ENCODE peak calls at places on chromosomes 4 and X, in six cellular contexts. H is colonic mucosa, K is stomach, W is keratinocyte, N is fibroblast of mammary gland, E is astrocyte of the spinal cord. M is an unnamed sample.

GRCh38 chr4:1516261-1516660 is 110.0 kb upstream of the NKX1-1 start:
- DNase-seq in K (no peak), E (no peak), W (no peak), N (no peak), H (no peak), M (no peak)

GRCh38 chr4:142402925-142403324 is 443.2 kb downstream of the INPP4B start:
- DNase-seq in E (no peak), W (no peak), H (no peak), N (peak; percentile 55), K (no peak), M (peak; percentile 30)

GRCh38 chrX:109839694-109840358 is 106.8 kb upstream of the ACSL4 start:
- DNase-seq in H (no peak), N (peak; percentile 63), K (no peak), E (peak; percentile 38), W (no peak), M (no peak)

GRCh38 chr4:79917246-79917645 is 155.8 kb downstream of the ANTXR2 start:
- DNase-seq in N (peak; percentile 62), E (peak; percentile 41), W (no peak), H (peak; percentile 43), K (peak; percentile 31), M (peak; percentile 28)

GRCh38 chr4:181830404-181831035 is 412.7 kb upstream of the TENM3 start:
- DNase-seq in N (no peak), W (no peak), H (no peak), K (no peak), E (no peak), M (no peak)

GRCh38 chrX:87517571-87518141 is at the start of gene KLHL4:
- DNase-seq in W (peak; percentile 13), K (no peak), N (peak; percentile 88), E (peak; percentile 96), H (no peak), M (no peak)

GRCh38 chr4:10096201-10096975 is 20.2 kb downstream of the WDR1 start:
- DNase-seq in W (peak; percentile 81), E (peak; percentile 96), H (peak; percentile 60), N (peak; percentile 94), K (peak; percentile 63), M (peak; percentile 93)

GRCh38 chrX:2370436-2370835 is 130.3 kb downstream of the DHRSX start:
- DNase-seq in K (no peak), H (no peak), E (peak; percentile 35), W (no peak), N (no peak), M (peak; percentile 11)

GRCh38 chr4:140020457-140021361 is 133.3 kb downstream of the MAML3 start:
- DNase-seq in W (no peak), N (no peak), K (no peak), E (no peak), H (no peak), M (no peak)

GRCh38 chrX:11446951-11447350 is 153.7 kb downstream of the AMELX start:
- DNase-seq in N (peak; percentile 78), W (no peak), H (no peak), E (no peak), K (no peak), M (no peak)

GRCh38 chr4:61380865-61381264 is 180.7 kb downstream of the ADGRL3 start:
- DNase-seq in N (no peak), W (no peak), H (no peak), K (no peak), E (no peak), M (no peak)

GRCh38 chr4:1375051-1375721 is 28.2 kb downstream of the UVSSA start:
- DNase-seq in H (no peak), E (no peak), N (no peak), W (no peak), K (no peak), M (no peak)

GRCh38 chr4:31917334-31917733 is 1197.2 kb downstream of the PCDH7 start:
- DNase-seq in E (no peak), K (no peak), H (no peak), N (no peak), W (no peak), M (no peak)

GRCh38 chrX:47158131-47158530 is 13.1 kb downstream of the RBM10 start:
- DNase-seq in K (peak; percentile 8), W (no peak), N (no peak), E (no peak), H (no peak), M (no peak)

GRCh38 chr4:91837608-91838029 is 466.1 kb upstream of the GRID2 start:
- DNase-seq in E (peak; percentile 53), N (no peak), K (no peak), W (no peak), H (no peak), M (no peak)

GRCh38 chr4:21790437-21791029 is 158.0 kb downstream of the KCNIP4 start:
- DNase-seq in N (peak; percentile 64), E (peak; percentile 68), W (no peak), K (no peak), H (no peak), M (peak; percentile 46)

GRCh38 chr4:102535398-102536082 is 34.4 kb downstream of the NFKB1 start:
- DNase-seq in K (no peak), H (no peak), W (peak; percentile 26), N (peak; percentile 84), E (peak; percentile 83), M (peak; percentile 71)

GRCh38 chrX:105313596-105313995 is 93.1 kb upstream of the TEX13A start:
- DNase-seq in K (no peak), W (no peak), E (no peak), N (no peak), H (no peak), M (no peak)

GRCh38 chr4:67371563-67371962 is 173.7 kb downstream of the CENPC start:
- DNase-seq in W (no peak), K (no peak), E (no peak), H (no peak), N (no peak), M (no peak)

GRCh38 chr4:140103676-140104075 is 50.3 kb downstream of the MAML3 start:
- DNase-seq in E (peak; percentile 80), K (no peak), W (no peak), H (no peak), N (peak; percentile 65), M (no peak)

GRCh38 chr4:150297861-150298474 is 219.7 kb downstream of the DCLK2 start:
- DNase-seq in W (no peak), N (peak; percentile 80), K (no peak), H (peak; percentile 53), E (peak; percentile 79), M (peak; percentile 56)

GRCh38 chrX:43664708-43665107 is 8.6 kb downstream of the MAOA start:
- DNase-seq in W (no peak), K (no peak), N (no peak), E (no peak), H (no peak), M (no peak)

GRCh38 chrX:47091149-47091775 is 13.0 kb downstream of the RGN start:
- DNase-seq in N (peak; percentile 16), E (peak; percentile 14), K (no peak), H (no peak), W (no peak), M (peak; percentile 0)

GRCh38 chrX:19705196-19705769 is 182.1 kb downstream of the SH3KBP1 start:
- DNase-seq in E (peak; percentile 46), W (no peak), H (no peak), N (peak; percentile 50), K (no peak), M (peak; percentile 51)
- TF ChIP-seq CTCF in E (no peak), W (no peak), H (no peak), N (no peak), K (no peak), M (peak; percentile 59)

GRCh38 chr4:4677825-4678522 is 136.1 kb upstream of the STX18 start:
- DNase-seq in H (no peak), W (no peak), E (peak; percentile 63), N (peak; percentile 80), K (no peak), M (peak; percentile 35)
- TF ChIP-seq CTCF in H (peak; percentile 14), W (peak; percentile 17), E (peak; percentile 79), N (peak; percentile 97), K (no peak), M (peak; percentile 87)

DNA sequence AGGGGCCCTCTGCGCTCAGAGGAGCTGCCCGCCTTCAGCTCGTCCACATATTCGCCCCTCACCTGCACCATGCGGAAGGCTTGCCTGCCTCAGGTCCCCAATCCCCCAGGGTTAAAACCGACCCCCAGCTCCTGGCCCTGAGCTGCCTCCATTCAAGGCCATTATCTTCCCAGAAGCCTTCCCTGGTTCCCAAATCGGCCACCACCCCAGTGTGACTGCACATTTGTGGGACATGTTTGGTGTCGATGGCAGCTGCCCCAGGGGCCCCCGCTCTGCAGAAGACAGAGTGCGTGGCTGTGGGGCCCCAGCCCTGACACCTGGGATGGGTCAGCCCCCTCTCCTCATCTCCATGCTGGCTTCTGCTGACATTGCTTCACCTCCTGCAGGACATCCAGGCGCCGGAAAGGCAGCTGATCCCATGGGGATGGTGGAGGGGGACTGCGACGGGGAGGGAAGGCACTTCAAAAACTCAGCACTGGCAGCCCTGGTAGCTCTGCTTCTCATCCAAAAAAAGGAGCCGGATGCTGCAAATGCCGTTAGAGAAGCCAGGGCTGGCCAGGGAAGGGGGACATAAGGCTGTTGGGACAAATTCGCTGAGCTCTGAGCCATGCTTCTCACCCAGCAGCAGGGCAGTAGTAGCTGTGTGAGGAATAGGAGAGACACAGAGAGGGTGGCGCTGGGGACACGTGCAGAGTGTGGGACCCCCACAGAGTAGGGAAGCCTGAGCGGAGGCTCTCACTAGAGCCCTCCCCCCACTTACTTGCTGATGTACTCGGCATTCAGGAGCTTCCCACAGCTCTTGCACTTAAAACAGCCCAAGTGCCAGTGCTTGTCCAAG is 78.5 kb downstream of the ABLIM2 start:
- DNase-seq in E (no peak), W (no peak), H (no peak), K (no peak), N (no peak), M (no peak)
- TF ChIP-seq CTCF in E (no peak), W (no peak), H (no peak), K (no peak), N (no peak), M (no peak)

DNA sequence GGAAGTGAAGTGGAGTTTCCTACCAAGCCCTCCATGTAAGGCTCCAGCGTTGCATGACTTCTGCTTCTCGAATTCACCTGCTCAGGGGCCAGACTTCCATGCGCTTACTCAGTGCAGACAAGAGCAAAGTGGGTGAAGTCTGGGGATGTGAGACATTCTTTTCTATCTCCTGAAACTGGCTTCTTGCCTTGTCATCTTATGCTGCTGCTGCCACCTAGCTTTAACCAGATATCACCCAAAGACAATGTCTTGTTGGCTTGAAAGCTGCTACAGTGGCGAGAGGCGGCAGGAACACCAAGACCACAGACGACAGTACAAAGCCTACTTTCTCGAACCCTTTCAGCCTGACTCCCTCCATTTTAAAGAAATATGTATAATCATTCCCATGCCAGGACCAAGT is 103.6 kb upstream of the ADGRG2 start:
- DNase-seq in K (no peak), N (peak; percentile 18), H (no peak), W (no peak), E (peak; percentile 2), M (no peak)
- TF ChIP-seq CTCF in K (no peak), N (peak; percentile 1), H (no peak), W (no peak), E (no peak), M (no peak)

GRCh38 chr4:153127773-153128494 is 76.3 kb upstream of the TRIM2 start:
- DNase-seq in N (peak; percentile 78), K (peak; percentile 92), E (peak; percentile 88), H (peak; percentile 93), W (no peak), M (peak; percentile 72)

GRCh38 chr4:153119626-153120025 is 84.6 kb upstream of the TRIM2 start:
- DNase-seq in K (no peak), E (no peak), H (no peak), W (no peak), N (no peak), M (no peak)

GRCh38 chr4:153120235-153120634 is 84.0 kb upstream of the TRIM2 start:
- DNase-seq in N (no peak), E (no peak), K (no peak), W (no peak), H (no peak), M (no peak)

GRCh38 chr4:153126137-153126536 is 78.1 kb upstream of the TRIM2 start:
- DNase-seq in W (no peak), E (no peak), N (no peak), K (no peak), H (no peak), M (no peak)

GRCh38 chr4:153122855-153123254 is 81.4 kb upstream of the TRIM2 start:
- DNase-seq in H (no peak), E (no peak), W (no peak), K (no peak), N (no peak), M (no peak)
- TF ChIP-seq CTCF in H (no peak), E (no peak), W (no peak), K (no peak), N (no peak), M (no peak)